ENCODE peak calls at places on chromosomes 3 and 15, in seven cellular contexts. X is NCI-H2029; L is foreskin keratinocyte; G is stimulated activated naive CD8-positive, alpha-beta T cell treated with anti-CD3 and anti-CD28 coated beads, Interleukin-15, Interleukin-2, amounts not matched to agents 100 U/mL and 50 U/mL, for 24 hours; R is Panc1; A is cardiac fibroblast; D is midbrain. O is an unnamed sample.

GRCh38 chr15:64997911-64998310 is 8.2 kb upstream of the SPG21 start:
- DNase-seq in A (no peak), D (no peak), G (no peak), X (no peak), R (no peak), L (no peak), O (no peak)

GRCh38 chr15:66825731-66826130 is 123.7 kb downstream of the SMAD6 start:
- DNase-seq in R (no peak), X (no peak), D (no peak), A (no peak), G (no peak), L (no peak), O (no peak)

GRCh38 chr3:187743195-187744141 is 1.8 kb downstream of the BCL6 start:
- DNase-seq in G (peak; percentile 73), D (peak; percentile 62), L (no peak), A (peak; percentile 74), R (no peak), X (no peak), O (peak; percentile 52)

GRCh38 chr3:172134352-172134751 is 95.0 kb downstream of the FNDC3B start:
- DNase-seq in A (no peak), R (no peak), X (no peak), G (no peak), D (no peak), L (no peak), O (no peak)

GRCh38 chr3:104596551-104596950 is 770.2 kb upstream of the ALCAM start:
- DNase-seq in G (no peak), X (peak; percentile 34), A (peak; percentile 74), D (peak; percentile 29), L (peak; percentile 49), R (peak; percentile 15), O (peak; percentile 62)

GRCh38 chr15:89794627-89795241 is 18.6 kb downstream of the MESP2 start:
- DNase-seq in D (no peak), L (no peak), A (peak; percentile 84), G (no peak), X (no peak), R (no peak), O (no peak)

GRCh38 chr15:79724312-79724711 is 172.5 kb downstream of the MTHFS start:
- DNase-seq in A (peak; percentile 63), R (no peak), X (no peak), G (no peak), L (peak; percentile 22), D (no peak), O (no peak)

GRCh38 chr3:195887670-195888069 is 20.7 kb downstream of the TNK2 start:
- DNase-seq in G (no peak), R (no peak), L (no peak), D (no peak), A (no peak), X (no peak), O (no peak)

GRCh38 chr3:46334911-46335478 is 18.9 kb upstream of the CCR2 start:
- DNase-seq in R (no peak), X (no peak), L (peak; percentile 76), G (no peak), D (no peak), A (peak; percentile 28), O (peak; percentile 14)

GRCh38 chr3:69999191-70000027 is at the start of gene SAMMSON:
- DNase-seq in R (no peak), X (peak; percentile 81), L (no peak), A (peak; percentile 50), G (no peak), D (no peak), O (no peak)

GRCh38 chr15:28919201-28919627 is 33.4 kb downstream of the APBA2 start:
- DNase-seq in G (peak; percentile 66), R (no peak), D (no peak), X (peak; percentile 66), A (no peak), L (no peak), O (no peak)

GRCh38 chr3:179555604-179556003 is 7.1 kb upstream of the ACTL6A start:
- DNase-seq in L (no peak), R (no peak), A (no peak), G (no peak), X (no peak), D (no peak), O (no peak)

GRCh38 chr15:57685719-57686118 is 20.8 kb upstream of the POLR2M start:
- DNase-seq in G (no peak), A (no peak), X (no peak), D (no peak), R (no peak), L (no peak), O (no peak)

GRCh38 chr3:161038725-161039124 is 66.4 kb downstream of the B3GALNT1 start:
- DNase-seq in R (no peak), D (no peak), X (no peak), A (peak; percentile 58), G (no peak), L (no peak), O (no peak)

GRCh38 chr15:22224241-22224671 is 143.9 kb downstream of the OR4M2 start:
- DNase-seq in D (no peak), X (no peak), G (no peak), A (no peak), R (no peak), L (no peak), O (no peak)

GRCh38 chr3:414063-414462 is 217.5 kb downstream of the CHL1 start:
- DNase-seq in L (no peak), A (peak; percentile 36), D (no peak), G (no peak), X (peak; percentile 11), R (no peak), O (peak; percentile 54)

GRCh38 chr3:194136519-194137313 is 768 bp downstream of the HES1 start:
- DNase-seq in X (peak; percentile 53), L (peak; percentile 36), D (no peak), R (no peak), A (peak; percentile 87), G (peak; percentile 37), O (peak; percentile 79)

GRCh38 chr3:153901991-153902390 is 219.2 kb upstream of the ARHGEF26 start:
- DNase-seq in R (no peak), X (no peak), G (no peak), D (no peak), A (peak; percentile 6), L (peak; percentile 25), O (peak; percentile 56)

GRCh38 chr3:2595486-2595885 is 496.8 kb downstream of the CNTN4 start:
- DNase-seq in R (no peak), G (no peak), L (no peak), X (no peak), A (no peak), D (no peak), O (no peak)

GRCh38 chr15:99979371-99979770 is 246.1 kb upstream of the LYSMD4 start:
- DNase-seq in L (no peak), G (no peak), R (no peak), X (no peak), A (no peak), D (no peak), O (no peak)

GRCh38 chr3:41143421-41144031 is 55.8 kb upstream of the CTNNB1 start:
- DNase-seq in L (peak; percentile 50), A (no peak), G (no peak), X (no peak), D (no peak), R (no peak), O (peak; percentile 77)

GRCh38 chr3:128324911-128325592 is 141.6 kb downstream of the DNAJB8 start:
- DNase-seq in A (no peak), D (no peak), G (no peak), R (no peak), X (no peak), L (no peak), O (no peak)

GRCh38 chr3:187822402-187822801 is 77.1 kb upstream of the BCL6 start:
- DNase-seq in G (no peak), A (no peak), D (no peak), L (no peak), X (no peak), R (no peak), O (no peak)

GRCh38 chr15:31497838-31498237 is 171.2 kb downstream of the KLF13 start:
- DNase-seq in X (no peak), G (no peak), R (no peak), D (no peak), L (no peak), A (no peak), O (no peak)

GRCh38 chr3:140736863-140737460 is 59.1 kb downstream of the TRIM42 start:
- DNase-seq in R (no peak), A (peak; percentile 70), G (peak; percentile 8), L (peak; percentile 35), D (peak; percentile 13), X (peak; percentile 18), O (peak; percentile 44)

GRCh38 chr15:70379134-70379533 is 281.4 kb upstream of the TLE3 start:
- DNase-seq in D (no peak), L (no peak), X (no peak), R (no peak), A (no peak), G (no peak), O (no peak)

GRCh38 chr3:121786485-121786884 is 36.9 kb upstream of the GOLGB1 start:
- DNase-seq in A (peak; percentile 72), R (no peak), L (no peak), G (no peak), D (no peak), X (no peak), O (no peak)

GRCh38 chr3:184040010-184040409 is 8.5 kb downstream of the HTR3D start:
- DNase-seq in A (peak; percentile 59), D (no peak), G (no peak), R (no peak), X (peak; percentile 42), L (peak; percentile 23), O (peak; percentile 58)

GRCh38 chr15:52103217-52104207 is 9.1 kb downstream of the BCL2L10 start:
- DNase-seq in G (no peak), R (peak; percentile 84), L (peak; percentile 86), A (peak; percentile 96), X (no peak), D (no peak), O (peak; percentile 59)

GRCh38 chr3:69936266-69936665 is 63.3 kb upstream of the SAMMSON start:
- DNase-seq in X (no peak), L (no peak), R (no peak), A (no peak), D (no peak), G (no peak), O (no peak)

GRCh38 chr15:75051161-75051560 is 27.8 kb downstream of the PPCDC start:
- DNase-seq in L (no peak), X (no peak), A (no peak), R (no peak), G (no peak), D (no peak), O (no peak)

GRCh38 chr3:39136533-39137434 is 16.6 kb downstream of the CSRNP1 start:
- DNase-seq in L (no peak), R (no peak), G (no peak), A (no peak), D (no peak), X (no peak), O (no peak)

GRCh38 chr3:42451546-42452230 is 41.3 kb upstream of the LYZL4 start:
- DNase-seq in G (no peak), L (peak; percentile 13), D (no peak), A (peak; percentile 10), X (no peak), R (no peak), O (no peak)

GRCh38 chr3:14785207-14786155 is 33.3 kb upstream of the FGD5 start:
- DNase-seq in G (no peak), A (no peak), D (no peak), R (no peak), L (no peak), X (no peak), O (no peak)

GRCh38 chr3:187456268-187456667 is 88.1 kb downstream of the RTP4 start:
- DNase-seq in A (peak; percentile 19), X (no peak), L (no peak), G (no peak), R (no peak), D (peak; percentile 74), O (no peak)

GRCh38 chr15:96273317-96274086 is 57.0 kb upstream of the NR2F2 start:
- DNase-seq in G (peak; percentile 38), D (no peak), A (peak; percentile 97), L (peak; percentile 100), X (no peak), R (peak; percentile 88), O (peak; percentile 97)

O was measured in trophoblast cell.